ENCODE peak calls at places on chromosomes 11 and 22, in four cellular contexts. U is AG10803, V is foreskin fibroblast, C is heart right ventricle. L is an unnamed sample.

GRCh38 chr11:101718406-101718805 is 134.6 kb upstream of the TRPC6 start:
- DNase-seq in U (no peak), V (peak; percentile 30), C (no peak), L (peak; percentile 28)

GRCh38 chr11:69234171-69234570 is 59.8 kb upstream of the MYEOV start:
- DNase-seq in U (no peak), V (no peak), C (no peak), L (no peak)

GRCh38 chr11:61912991-61913698 is 4.2 kb downstream of the RAB3IL1 start:
- DNase-seq in U (no peak), V (no peak), C (peak; percentile 3), L (no peak)

GRCh38 chr22:50403701-50404101 is 60.6 kb downstream of the PPP6R2 start:
- DNase-seq in U (no peak), V (no peak), C (peak; percentile 49), L (no peak)

GRCh38 chr22:48251629-48252028 is 1489.2 kb downstream of the TBC1D22A start:
- DNase-seq in U (no peak), V (no peak), C (no peak), L (no peak)

GRCh38 chr11:117090111-117090706 is 8.0 kb downstream of the SIK3 start:
- DNase-seq in U (no peak), V (no peak), C (no peak), L (no peak)

GRCh38 chr11:79274636-79275315 is 166.1 kb downstream of the TENM4 start:
- DNase-seq in U (peak; percentile 83), V (no peak), C (no peak), L (peak; percentile 67)

GRCh38 chr22:37207981-37208380 is 4.3 kb downstream of the SSTR3 start:
- DNase-seq in U (no peak), V (no peak), C (no peak), L (no peak)

GRCh38 chr22:49354516-49355205 is 473.0 kb downstream of the BRD1 start:
- DNase-seq in U (no peak), V (no peak), C (no peak), L (no peak)

GRCh38 chr11:123653405-123653996 is 923 bp downstream of the SCN3B start:
- DNase-seq in U (no peak), V (no peak), C (no peak), L (peak; percentile 4)

GRCh38 chr22:37909756-37910155 is 3.7 kb downstream of the MICALL1 start:
- DNase-seq in U (peak; percentile 84), V (no peak), C (no peak), L (no peak)

GRCh38 chr11:125514336-125515101 is 18.5 kb upstream of the FEZ1 start:
- DNase-seq in U (peak; percentile 29), V (no peak), C (no peak), L (peak; percentile 64)

GRCh38 chr22:20742764-20743163 is 31.1 kb upstream of the SERPIND1 start:
- DNase-seq in U (no peak), V (no peak), C (no peak), L (no peak)

GRCh38 chr11:134275188-134275533 is 1.0 kb upstream of the GLB1L3 start:
- DNase-seq in U (no peak), V (no peak), C (no peak), L (no peak)
- H3K4me3 ChIP-seq in U (no peak overlapping the region), V (no peak overlapping the region), C (no peak overlapping the region), L (no peak overlapping the region)

GRCh38 chr22:28953399-28953798 is 70.0 kb downstream of the ZNRF3 start:
- DNase-seq in U (no peak), V (no peak), C (no peak), L (no peak)

GRCh38 chr22:28952857-28953256 is 69.5 kb downstream of the ZNRF3 start:
- DNase-seq in U (peak; percentile 27), V (no peak), C (no peak), L (peak; percentile 55)

GRCh38 chr22:28951530-28951929 is 68.2 kb downstream of the ZNRF3 start:
- DNase-seq in U (no peak), V (no peak), C (no peak), L (no peak)

GRCh38 chr22:28950567-28951411 is 67.4 kb downstream of the ZNRF3 start:
- DNase-seq in U (no peak), V (no peak), C (no peak), L (no peak)

DNA sequence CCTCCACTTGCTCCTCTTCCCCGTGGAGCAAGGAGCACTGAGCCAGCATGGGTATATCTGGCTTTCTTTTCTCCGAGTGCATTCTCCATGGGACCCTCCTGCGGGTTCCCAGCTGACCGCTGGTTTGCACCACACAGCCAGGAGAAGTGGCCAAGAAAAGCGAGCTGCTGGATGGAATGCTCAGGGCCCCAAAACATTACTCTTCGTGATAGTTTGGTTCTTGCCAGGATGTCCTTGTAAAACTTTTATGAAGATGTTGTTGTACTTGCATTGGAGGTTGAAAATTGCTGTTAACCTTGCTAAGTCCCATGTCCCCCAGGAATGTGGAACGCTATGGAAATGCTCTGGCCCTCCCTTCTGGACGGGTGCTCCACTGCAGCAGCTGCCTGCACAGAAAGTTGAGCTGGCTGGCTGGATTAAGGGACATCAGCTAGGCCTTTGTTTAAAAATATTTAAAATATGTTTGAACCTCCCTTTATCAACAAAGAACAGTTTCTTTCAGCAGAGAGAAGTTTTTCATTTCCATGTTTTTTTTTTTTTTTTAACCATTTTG is 68.7 kb downstream of the ZNRF3 start:
- DNase-seq in U (peak; percentile 25), V (no peak), C (no peak), L (peak; percentile 80)
- TF ChIP-seq CTCF in U (peak; percentile 7), V (peak; percentile 25), C (peak; percentile 32), L (peak; percentile 45)

GRCh38 chr11:66546966-66547661 is 411 bp downstream of the ACTN3 start:
- DNase-seq in U (no peak), V (no peak), C (no peak), L (no peak)
- H3K4me3 ChIP-seq in U (no peak overlapping the region), V (no peak overlapping the region), C (no peak overlapping the region), L (no peak overlapping the region)

DNA sequence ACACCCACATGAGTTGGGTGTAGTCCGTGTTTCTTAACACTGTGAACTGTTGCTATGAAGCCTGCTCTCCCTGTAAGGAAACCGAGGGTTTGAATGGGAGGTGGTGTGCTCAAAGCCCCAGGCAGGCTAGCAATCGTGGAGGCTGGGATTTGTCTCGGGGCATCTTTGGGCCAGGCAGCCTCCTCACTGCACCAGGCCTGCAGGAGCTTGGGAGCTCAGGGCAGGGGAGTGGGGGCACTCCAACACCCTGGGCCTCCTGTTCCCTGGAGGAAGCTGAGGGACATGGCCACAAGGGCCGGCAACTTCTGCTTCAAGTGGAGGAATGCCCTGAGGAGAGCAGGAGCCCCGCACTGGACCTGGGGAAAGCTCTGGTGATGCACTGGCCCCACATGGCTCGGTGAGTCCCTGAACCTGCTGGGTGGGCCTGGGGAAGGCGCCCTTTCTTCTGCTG is 164.7 kb upstream of the B3GAT1 start:
- DNase-seq in U (no peak), V (no peak), C (no peak), L (no peak)
- TF ChIP-seq CTCF in U (no peak), V (no peak), C (no peak), L (no peak)

GRCh38 chr11:452916-453527 is 2.9 kb downstream of the PTDSS2 start:
- DNase-seq in U (no peak), V (no peak), C (no peak), L (no peak)

GRCh38 chr11:450809-451451 is 851 bp downstream of the PTDSS2 start:
- DNase-seq in U (peak; percentile 66), V (peak; percentile 62), C (peak; percentile 42), L (peak; percentile 56)

GRCh38 chr11:449889-450808 is at the start of gene PTDSS2:
- DNase-seq in U (peak; percentile 94), V (peak; percentile 96), C (peak; percentile 97), L (peak; percentile 96)

GRCh38 chr11:452203-452744 is 2.2 kb downstream of the PTDSS2 start:
- DNase-seq in U (no peak), V (no peak), C (no peak), L (no peak)

DNA sequence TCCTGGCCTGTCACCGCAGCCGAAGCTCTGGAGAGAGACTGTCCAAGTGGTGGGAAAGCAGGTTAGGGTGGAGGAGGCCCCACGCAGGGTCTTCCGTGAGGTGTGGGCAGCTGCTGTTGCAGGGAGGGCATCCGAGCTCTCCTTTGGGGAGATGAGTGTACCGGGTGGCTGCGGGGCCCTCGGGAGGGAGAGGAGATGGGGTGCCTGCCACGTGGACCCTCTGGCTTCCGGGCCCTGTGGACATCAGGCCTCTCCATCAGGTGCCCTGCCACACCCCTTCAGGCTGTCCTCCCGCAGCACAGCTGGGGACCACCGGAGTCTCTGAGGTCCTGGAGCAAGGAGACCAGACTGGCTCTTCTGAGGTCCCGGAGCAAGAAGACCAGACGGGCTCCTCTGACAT is 1.7 kb downstream of the PTDSS2 start:
- DNase-seq in U (no peak), V (no peak), C (no peak), L (no peak)
- H3K4me3 ChIP-seq in U (peak overlapping the region; percentile 81), V (peak overlapping the region; percentile 70), C (no peak overlapping the region), L (peak overlapping the region; percentile 68)

GRCh38 chr11:102810943-102811528 is 13.1 kb upstream of the MMP1 start:
- DNase-seq in U (peak; percentile 46), V (no peak), C (no peak), L (peak; percentile 27)
- TF ChIP-seq CTCF in U (peak; percentile 73), V (peak; percentile 50), C (no peak), L (peak; percentile 73)

L was measured in astrocyte of the spinal cord.